ENCODE peak calls at places on chromosome 2, in eight cellular contexts. One of them, this sample, is unnamed.

GRCh38 chr2:233443511-233444183 is 89.4 kb downstream of the DGKD start:
- DNase-seq in hepatocyte: peak
- DNase-seq in dorsolateral prefrontal cortex: peak
- DNase-seq in kidney: no peak
- DNase-seq in esophagus muscularis mucosa: peak
- DNase-seq in upper lobe of right lung: peak
- DNase-seq in brain microvascular endothelial cell: peak
- DNase-seq in CD8-positive, alpha-beta memory T cell: peak
- DNase-seq in this sample: peak

GRCh38 chr2:236568068-236568921 is 1.3 kb upstream of the ACKR3 start:
- DNase-seq in dorsolateral prefrontal cortex: no peak
- DNase-seq in kidney: peak
- DNase-seq in brain microvascular endothelial cell: no peak
- DNase-seq in hepatocyte: peak
- DNase-seq in upper lobe of right lung: peak
- DNase-seq in esophagus muscularis mucosa: no peak
- DNase-seq in CD8-positive, alpha-beta memory T cell: peak
- DNase-seq in this sample: no peak

GRCh38 chr2:239952665-239953417 is 72.3 kb downstream of the NDUFA10 start:
- DNase-seq in dorsolateral prefrontal cortex: peak
- DNase-seq in upper lobe of right lung: no peak
- DNase-seq in CD8-positive, alpha-beta memory T cell: no peak
- DNase-seq in hepatocyte: no peak
- DNase-seq in kidney: peak
- DNase-seq in brain microvascular endothelial cell: no peak
- DNase-seq in esophagus muscularis mucosa: no peak
- DNase-seq in this sample: no peak

GRCh38 chr2:42252464-42252863 is 83.3 kb downstream of the EML4 start:
- DNase-seq in kidney: no peak
- DNase-seq in upper lobe of right lung: no peak
- DNase-seq in brain microvascular endothelial cell: no peak
- DNase-seq in dorsolateral prefrontal cortex: no peak
- DNase-seq in CD8-positive, alpha-beta memory T cell: no peak
- DNase-seq in esophagus muscularis mucosa: no peak
- DNase-seq in hepatocyte: no peak
- DNase-seq in this sample: no peak

GRCh38 chr2:73925853-73926492 is 707 bp upstream of the DGUOK start:
- DNase-seq in kidney: peak
- DNase-seq in CD8-positive, alpha-beta memory T cell: no peak
- DNase-seq in upper lobe of right lung: no peak
- DNase-seq in brain microvascular endothelial cell: no peak
- DNase-seq in esophagus muscularis mucosa: no peak
- DNase-seq in dorsolateral prefrontal cortex: no peak
- DNase-seq in hepatocyte: peak
- DNase-seq in this sample: no peak

GRCh38 chr2:231626449-231626848 is 33.8 kb downstream of the TEX44 start:
- DNase-seq in upper lobe of right lung: no peak
- DNase-seq in CD8-positive, alpha-beta memory T cell: no peak
- DNase-seq in esophagus muscularis mucosa: no peak
- DNase-seq in dorsolateral prefrontal cortex: no peak
- DNase-seq in kidney: no peak
- DNase-seq in brain microvascular endothelial cell: no peak
- DNase-seq in hepatocyte: no peak
- DNase-seq in this sample: no peak

GRCh38 chr2:134846213-134846612 is 7.8 kb downstream of the ACMSD start:
- DNase-seq in esophagus muscularis mucosa: no peak
- DNase-seq in CD8-positive, alpha-beta memory T cell: no peak
- DNase-seq in hepatocyte: no peak
- DNase-seq in kidney: no peak
- DNase-seq in dorsolateral prefrontal cortex: no peak
- DNase-seq in brain microvascular endothelial cell: no peak
- DNase-seq in upper lobe of right lung: no peak
- DNase-seq in this sample: no peak

GRCh38 chr2:202545523-202545922 is 89.2 kb upstream of the FAM117B start:
- DNase-seq in dorsolateral prefrontal cortex: no peak
- DNase-seq in upper lobe of right lung: no peak
- DNase-seq in CD8-positive, alpha-beta memory T cell: no peak
- DNase-seq in kidney: no peak
- DNase-seq in hepatocyte: no peak
- DNase-seq in esophagus muscularis mucosa: no peak
- DNase-seq in brain microvascular endothelial cell: no peak
- DNase-seq in this sample: no peak

GRCh38 chr2:177235855-177236437 is 23.4 kb downstream of the HNRNPA3 start:
- DNase-seq in upper lobe of right lung: no peak
- DNase-seq in brain microvascular endothelial cell: no peak
- DNase-seq in CD8-positive, alpha-beta memory T cell: no peak
- DNase-seq in hepatocyte: no peak
- DNase-seq in esophagus muscularis mucosa: no peak
- DNase-seq in kidney: no peak
- DNase-seq in dorsolateral prefrontal cortex: no peak
- DNase-seq in this sample: no peak

GRCh38 chr2:30147715-30148611 is 1.2 kb downstream of the YPEL5 start:
- DNase-seq in hepatocyte: peak
- DNase-seq in dorsolateral prefrontal cortex: peak
- DNase-seq in esophagus muscularis mucosa: peak
- DNase-seq in CD8-positive, alpha-beta memory T cell: peak
- DNase-seq in brain microvascular endothelial cell: peak
- DNase-seq in upper lobe of right lung: peak
- DNase-seq in kidney: peak
- DNase-seq in this sample: peak

GRCh38 chr2:143161982-143162837 is 33.0 kb downstream of the ARHGAP15 start:
- DNase-seq in esophagus muscularis mucosa: no peak
- DNase-seq in hepatocyte: peak
- DNase-seq in CD8-positive, alpha-beta memory T cell: peak
- DNase-seq in kidney: no peak
- DNase-seq in dorsolateral prefrontal cortex: peak
- DNase-seq in brain microvascular endothelial cell: peak
- DNase-seq in upper lobe of right lung: no peak
- DNase-seq in this sample: no peak

GRCh38 chr2:150204449-150204848 is 283.0 kb downstream of the RND3 start:
- DNase-seq in esophagus muscularis mucosa: no peak
- DNase-seq in kidney: no peak
- DNase-seq in CD8-positive, alpha-beta memory T cell: no peak
- DNase-seq in hepatocyte: peak
- DNase-seq in dorsolateral prefrontal cortex: no peak
- DNase-seq in upper lobe of right lung: no peak
- DNase-seq in brain microvascular endothelial cell: peak
- DNase-seq in this sample: no peak

GRCh38 chr2:27087823-27088410 is 1.3 kb downstream of the KHK start:
- DNase-seq in hepatocyte: no peak
- DNase-seq in upper lobe of right lung: no peak
- DNase-seq in brain microvascular endothelial cell: no peak
- DNase-seq in CD8-positive, alpha-beta memory T cell: no peak
- DNase-seq in esophagus muscularis mucosa: no peak
- DNase-seq in kidney: peak
- DNase-seq in dorsolateral prefrontal cortex: no peak
- DNase-seq in this sample: no peak

GRCh38 chr2:229943770-229944449 is 21.6 kb downstream of the FBXO36 start:
- DNase-seq in hepatocyte: no peak
- DNase-seq in esophagus muscularis mucosa: no peak
- DNase-seq in upper lobe of right lung: no peak
- DNase-seq in kidney: no peak
- DNase-seq in dorsolateral prefrontal cortex: no peak
- DNase-seq in brain microvascular endothelial cell: peak
- DNase-seq in CD8-positive, alpha-beta memory T cell: no peak
- DNase-seq in this sample: no peak

GRCh38 chr2:96549967-96550786 is 13.6 kb downstream of the ARID5A start:
- DNase-seq in esophagus muscularis mucosa: no peak
- DNase-seq in upper lobe of right lung: peak
- DNase-seq in brain microvascular endothelial cell: no peak
- DNase-seq in kidney: peak
- DNase-seq in hepatocyte: peak
- DNase-seq in CD8-positive, alpha-beta memory T cell: no peak
- DNase-seq in dorsolateral prefrontal cortex: no peak
- DNase-seq in this sample: no peak

GRCh38 chr2:195898505-195898904 is 170.1 kb downstream of the DNAH7 start:
- DNase-seq in brain microvascular endothelial cell: peak
- DNase-seq in esophagus muscularis mucosa: no peak
- DNase-seq in dorsolateral prefrontal cortex: peak
- DNase-seq in hepatocyte: peak
- DNase-seq in CD8-positive, alpha-beta memory T cell: no peak
- DNase-seq in kidney: peak
- DNase-seq in upper lobe of right lung: peak
- DNase-seq in this sample: peak

GRCh38 chr2:180873219-180873618 is 107.2 kb upstream of the UBE2E3 start:
- DNase-seq in upper lobe of right lung: no peak
- DNase-seq in CD8-positive, alpha-beta memory T cell: no peak
- DNase-seq in esophagus muscularis mucosa: no peak
- DNase-seq in dorsolateral prefrontal cortex: no peak
- DNase-seq in kidney: no peak
- DNase-seq in hepatocyte: no peak
- DNase-seq in brain microvascular endothelial cell: no peak
- DNase-seq in this sample: no peak

GRCh38 chr2:131063501-131064283 is 29.6 kb downstream of the FAM168B start:
- DNase-seq in kidney: no peak
- DNase-seq in esophagus muscularis mucosa: no peak
- DNase-seq in CD8-positive, alpha-beta memory T cell: no peak
- DNase-seq in brain microvascular endothelial cell: no peak
- DNase-seq in hepatocyte: no peak
- DNase-seq in dorsolateral prefrontal cortex: no peak
- DNase-seq in upper lobe of right lung: no peak
- DNase-seq in this sample: no peak

GRCh38 chr2:215425021-215425782 is 10.7 kb downstream of the FN1 start:
- DNase-seq in dorsolateral prefrontal cortex: no peak
- DNase-seq in upper lobe of right lung: no peak
- DNase-seq in CD8-positive, alpha-beta memory T cell: no peak
- DNase-seq in esophagus muscularis mucosa: no peak
- DNase-seq in hepatocyte: no peak
- DNase-seq in brain microvascular endothelial cell: peak
- DNase-seq in kidney: no peak
- DNase-seq in this sample: no peak

GRCh38 chr2:29611850-29612249 is 309.5 kb downstream of the ALK start:
- DNase-seq in hepatocyte: no peak
- DNase-seq in esophagus muscularis mucosa: no peak
- DNase-seq in brain microvascular endothelial cell: no peak
- DNase-seq in upper lobe of right lung: no peak
- DNase-seq in CD8-positive, alpha-beta memory T cell: no peak
- DNase-seq in dorsolateral prefrontal cortex: no peak
- DNase-seq in kidney: no peak
- DNase-seq in this sample: no peak

GRCh38 chr2:217804786-217805678 is 197.8 kb downstream of the TNS1 start:
- DNase-seq in hepatocyte: no peak
- DNase-seq in brain microvascular endothelial cell: no peak
- DNase-seq in kidney: no peak
- DNase-seq in CD8-positive, alpha-beta memory T cell: no peak
- DNase-seq in esophagus muscularis mucosa: no peak
- DNase-seq in dorsolateral prefrontal cortex: no peak
- DNase-seq in upper lobe of right lung: peak
- DNase-seq in this sample: no peak

GRCh38 chr2:120347387-120348010 is 1.6 kb downstream of the INHBB start:
- DNase-seq in esophagus muscularis mucosa: no peak
- DNase-seq in kidney: no peak
- DNase-seq in upper lobe of right lung: no peak
- DNase-seq in brain microvascular endothelial cell: no peak
- DNase-seq in CD8-positive, alpha-beta memory T cell: no peak
- DNase-seq in hepatocyte: peak
- DNase-seq in dorsolateral prefrontal cortex: no peak
- DNase-seq in this sample: no peak
- H3K4me3 ChIP-seq in esophagus muscularis mucosa: peak
- H3K4me3 ChIP-seq in kidney: no peak
- H3K4me3 ChIP-seq in upper lobe of right lung: peak
- H3K4me3 ChIP-seq in brain microvascular endothelial cell: no peak
- H3K4me3 ChIP-seq in CD8-positive, alpha-beta memory T cell: no peak
- H3K4me3 ChIP-seq in hepatocyte: no peak
- H3K4me3 ChIP-seq in dorsolateral prefrontal cortex: peak
- H3K4me3 ChIP-seq in this sample: peak

GRCh38 chr2:20444993-20445910 is 1.6 kb upstream of the RHOB start:
- DNase-seq in kidney: peak
- DNase-seq in dorsolateral prefrontal cortex: no peak
- DNase-seq in CD8-positive, alpha-beta memory T cell: no peak
- DNase-seq in esophagus muscularis mucosa: no peak
- DNase-seq in hepatocyte: no peak
- DNase-seq in upper lobe of right lung: peak
- DNase-seq in brain microvascular endothelial cell: no peak
- DNase-seq in this sample: peak
- H3K27ac ChIP-seq in kidney: peak
- H3K27ac ChIP-seq in dorsolateral prefrontal cortex: peak
- H3K27ac ChIP-seq in CD8-positive, alpha-beta memory T cell: no peak
- H3K27ac ChIP-seq in esophagus muscularis mucosa: peak
- H3K27ac ChIP-seq in hepatocyte: peak
- H3K27ac ChIP-seq in upper lobe of right lung: no peak
- H3K27ac ChIP-seq in brain microvascular endothelial cell: no peak
- H3K27ac ChIP-seq in this sample: peak

DNA sequence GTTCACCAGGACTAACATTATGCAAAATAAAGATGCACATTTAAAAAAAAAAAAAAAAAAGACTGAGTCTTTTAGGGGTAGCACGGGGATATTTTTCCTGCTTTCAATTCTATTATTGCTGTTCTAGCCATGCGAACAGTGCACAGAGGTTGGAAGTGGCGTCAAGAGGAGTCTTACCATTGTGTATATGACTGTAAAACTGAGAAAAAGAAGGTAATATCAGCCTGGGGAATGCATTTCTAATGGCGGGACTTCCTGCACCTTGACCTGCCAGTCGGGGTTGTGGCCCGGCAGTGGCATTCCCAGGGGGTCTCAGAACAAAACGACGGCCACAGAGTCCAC is 48.5 kb upstream of the ATP6V1B1 start:
- DNase-seq in kidney: no peak
- DNase-seq in brain microvascular endothelial cell: no peak
- DNase-seq in upper lobe of right lung: no peak
- DNase-seq in CD8-positive, alpha-beta memory T cell: no peak
- DNase-seq in dorsolateral prefrontal cortex: no peak
- DNase-seq in hepatocyte: no peak
- DNase-seq in esophagus muscularis mucosa: no peak
- DNase-seq in this sample: no peak
- H3K4me3 ChIP-seq in kidney: peak
- H3K4me3 ChIP-seq in brain microvascular endothelial cell: peak
- H3K4me3 ChIP-seq in upper lobe of right lung: peak
- H3K4me3 ChIP-seq in CD8-positive, alpha-beta memory T cell: no peak
- H3K4me3 ChIP-seq in dorsolateral prefrontal cortex: peak
- H3K4me3 ChIP-seq in hepatocyte: peak
- H3K4me3 ChIP-seq in esophagus muscularis mucosa: peak
- H3K4me3 ChIP-seq in this sample: peak

GRCh38 chr2:168798888-168799410 is 3.5 kb upstream of the NOSTRIN start:
- DNase-seq in CD8-positive, alpha-beta memory T cell: no peak
- DNase-seq in kidney: no peak
- DNase-seq in esophagus muscularis mucosa: no peak
- DNase-seq in brain microvascular endothelial cell: no peak
- DNase-seq in upper lobe of right lung: no peak
- DNase-seq in hepatocyte: peak
- DNase-seq in dorsolateral prefrontal cortex: no peak
- DNase-seq in this sample: no peak

GRCh38 chr2:168804214-168804613 is 1.8 kb downstream of the NOSTRIN start:
- DNase-seq in hepatocyte: no peak
- DNase-seq in brain microvascular endothelial cell: no peak
- DNase-seq in dorsolateral prefrontal cortex: no peak
- DNase-seq in upper lobe of right lung: no peak
- DNase-seq in esophagus muscularis mucosa: no peak
- DNase-seq in CD8-positive, alpha-beta memory T cell: no peak
- DNase-seq in kidney: no peak
- DNase-seq in this sample: no peak

GRCh38 chr2:168802825-168803726 is 639 bp downstream of the NOSTRIN start:
- DNase-seq in CD8-positive, alpha-beta memory T cell: no peak
- DNase-seq in upper lobe of right lung: no peak
- DNase-seq in kidney: no peak
- DNase-seq in esophagus muscularis mucosa: no peak
- DNase-seq in hepatocyte: no peak
- DNase-seq in brain microvascular endothelial cell: no peak
- DNase-seq in dorsolateral prefrontal cortex: no peak
- DNase-seq in this sample: no peak

GRCh38 chr2:168801961-168802824 is at the start of gene NOSTRIN:
- DNase-seq in CD8-positive, alpha-beta memory T cell: no peak
- DNase-seq in hepatocyte: peak
- DNase-seq in kidney: no peak
- DNase-seq in dorsolateral prefrontal cortex: no peak
- DNase-seq in brain microvascular endothelial cell: no peak
- DNase-seq in esophagus muscularis mucosa: no peak
- DNase-seq in upper lobe of right lung: no peak
- DNase-seq in this sample: peak

GRCh38 chr2:168801456-168801855 is 981 bp upstream of the NOSTRIN start:
- DNase-seq in CD8-positive, alpha-beta memory T cell: no peak
- DNase-seq in upper lobe of right lung: no peak
- DNase-seq in dorsolateral prefrontal cortex: no peak
- DNase-seq in esophagus muscularis mucosa: no peak
- DNase-seq in brain microvascular endothelial cell: no peak
- DNase-seq in hepatocyte: no peak
- DNase-seq in kidney: no peak
- DNase-seq in this sample: no peak
- H3K27ac ChIP-seq in CD8-positive, alpha-beta memory T cell: peak
- H3K27ac ChIP-seq in upper lobe of right lung: peak
- H3K27ac ChIP-seq in dorsolateral prefrontal cortex: no peak
- H3K27ac ChIP-seq in esophagus muscularis mucosa: no peak
- H3K27ac ChIP-seq in brain microvascular endothelial cell: no peak
- H3K27ac ChIP-seq in hepatocyte: peak
- H3K27ac ChIP-seq in kidney: peak
- H3K27ac ChIP-seq in this sample: peak